ENCODE peak calls at places on chromosome 13, in eight cellular contexts. One of them, this sample, is unnamed.

GRCh38 chr13:99955747-99956472 is 15.7 kb downstream of the ZIC5 start:
- DNase-seq in ascending aorta: no peak
- DNase-seq in left lung: peak; percentile 75
- DNase-seq in heart right ventricle: no peak
- DNase-seq in heart left ventricle: no peak
- DNase-seq in neuronal stem cell: no peak
- DNase-seq in left ventricle myocardium inferior: no peak
- DNase-seq in mesendoderm: peak; percentile 54
- DNase-seq in this sample: no peak

GRCh38 chr13:32309812-32310706 is 5.1 kb downstream of the ZAR1L start:
- DNase-seq in heart left ventricle: no peak
- DNase-seq in neuronal stem cell: peak; percentile 41
- DNase-seq in heart right ventricle: no peak
- DNase-seq in ascending aorta: no peak
- DNase-seq in left ventricle myocardium inferior: no peak
- DNase-seq in left lung: no peak
- DNase-seq in mesendoderm: peak; percentile 51
- DNase-seq in this sample: peak; percentile 2

GRCh38 chr13:75321084-75321483 is 160.9 kb downstream of the TBC1D4 start:
- DNase-seq in mesendoderm: no peak
- DNase-seq in heart left ventricle: no peak
- DNase-seq in left ventricle myocardium inferior: no peak
- DNase-seq in heart right ventricle: no peak
- DNase-seq in ascending aorta: no peak
- DNase-seq in left lung: no peak
- DNase-seq in neuronal stem cell: no peak
- DNase-seq in this sample: no peak

GRCh38 chr13:75754936-75755335 is 118.8 kb downstream of the LMO7 start:
- DNase-seq in heart left ventricle: no peak
- DNase-seq in left lung: no peak
- DNase-seq in neuronal stem cell: no peak
- DNase-seq in ascending aorta: no peak
- DNase-seq in left ventricle myocardium inferior: no peak
- DNase-seq in mesendoderm: no peak
- DNase-seq in heart right ventricle: no peak
- DNase-seq in this sample: no peak

GRCh38 chr13:114119196-114119595 is 13.2 kb downstream of the RASA3 start:
- DNase-seq in left ventricle myocardium inferior: no peak
- DNase-seq in heart right ventricle: no peak
- DNase-seq in heart left ventricle: peak; percentile 59
- DNase-seq in ascending aorta: no peak
- DNase-seq in neuronal stem cell: no peak
- DNase-seq in left lung: peak; percentile 45
- DNase-seq in mesendoderm: peak; percentile 98
- DNase-seq in this sample: no peak

GRCh38 chr13:42990147-42990990 is 1.7 kb downstream of the EPSTI1 start:
- DNase-seq in left lung: no peak
- DNase-seq in mesendoderm: no peak
- DNase-seq in heart right ventricle: no peak
- DNase-seq in heart left ventricle: no peak
- DNase-seq in neuronal stem cell: no peak
- DNase-seq in ascending aorta: no peak
- DNase-seq in left ventricle myocardium inferior: no peak
- DNase-seq in this sample: no peak

GRCh38 chr13:32674503-32674902 is 88.3 kb downstream of the PDS5B start:
- DNase-seq in heart left ventricle: no peak
- DNase-seq in neuronal stem cell: no peak
- DNase-seq in left lung: no peak
- DNase-seq in mesendoderm: no peak
- DNase-seq in left ventricle myocardium inferior: no peak
- DNase-seq in heart right ventricle: no peak
- DNase-seq in ascending aorta: no peak
- DNase-seq in this sample: no peak

GRCh38 chr13:71722206-71722605 is 144.8 kb downstream of the DACH1 start:
- DNase-seq in left ventricle myocardium inferior: no peak
- DNase-seq in mesendoderm: no peak
- DNase-seq in ascending aorta: no peak
- DNase-seq in heart right ventricle: no peak
- DNase-seq in neuronal stem cell: no peak
- DNase-seq in left lung: no peak
- DNase-seq in heart left ventricle: no peak
- DNase-seq in this sample: no peak

GRCh38 chr13:53800011-53800410 is 771.4 kb downstream of the OLFM4 start:
- DNase-seq in heart right ventricle: no peak
- DNase-seq in left ventricle myocardium inferior: no peak
- DNase-seq in mesendoderm: no peak
- DNase-seq in neuronal stem cell: no peak
- DNase-seq in left lung: no peak
- DNase-seq in heart left ventricle: no peak
- DNase-seq in ascending aorta: no peak
- DNase-seq in this sample: no peak

GRCh38 chr13:30148171-30148754 is 159.1 kb downstream of the KATNAL1 start:
- DNase-seq in neuronal stem cell: no peak
- DNase-seq in heart left ventricle: no peak
- DNase-seq in mesendoderm: no peak
- DNase-seq in left ventricle myocardium inferior: no peak
- DNase-seq in left lung: no peak
- DNase-seq in ascending aorta: no peak
- DNase-seq in heart right ventricle: no peak
- DNase-seq in this sample: no peak

GRCh38 chr13:30148791-30149190 is 158.6 kb downstream of the KATNAL1 start:
- DNase-seq in left ventricle myocardium inferior: no peak
- DNase-seq in neuronal stem cell: no peak
- DNase-seq in ascending aorta: no peak
- DNase-seq in mesendoderm: no peak
- DNase-seq in left lung: no peak
- DNase-seq in heart right ventricle: no peak
- DNase-seq in heart left ventricle: no peak
- DNase-seq in this sample: no peak

GRCh38 chr13:30151398-30151797 is 156.0 kb downstream of the KATNAL1 start:
- DNase-seq in neuronal stem cell: no peak
- DNase-seq in left lung: no peak
- DNase-seq in heart right ventricle: no peak
- DNase-seq in ascending aorta: no peak
- DNase-seq in left ventricle myocardium inferior: no peak
- DNase-seq in mesendoderm: no peak
- DNase-seq in heart left ventricle: no peak
- DNase-seq in this sample: no peak

GRCh38 chr13:30147380-30147779 is 160.0 kb downstream of the KATNAL1 start:
- DNase-seq in heart right ventricle: no peak
- DNase-seq in ascending aorta: no peak
- DNase-seq in left ventricle myocardium inferior: no peak
- DNase-seq in mesendoderm: no peak
- DNase-seq in left lung: no peak
- DNase-seq in neuronal stem cell: no peak
- DNase-seq in heart left ventricle: no peak
- DNase-seq in this sample: no peak

DNA sequence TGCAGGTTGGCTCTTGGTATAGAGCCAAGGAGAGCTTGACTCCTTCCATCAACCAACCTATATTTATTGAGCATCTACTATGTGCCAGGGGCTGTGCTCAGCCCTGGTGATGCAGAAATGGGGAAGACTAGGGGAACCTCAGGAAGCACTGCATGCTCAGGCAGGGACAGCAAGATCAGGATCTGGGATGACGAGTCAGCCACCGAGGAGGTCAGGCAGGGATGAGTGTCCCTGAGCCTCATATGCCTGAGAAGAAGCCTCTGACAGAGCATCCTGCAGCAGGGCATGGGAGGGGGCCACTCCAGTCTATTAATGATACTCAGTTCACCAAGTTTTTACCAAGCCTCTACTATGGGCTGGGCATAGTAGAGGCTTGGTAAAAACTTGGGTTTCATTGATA is 158.1 kb downstream of the KATNAL1 start:
- DNase-seq in left lung: no peak
- DNase-seq in ascending aorta: no peak
- DNase-seq in neuronal stem cell: no peak
- DNase-seq in left ventricle myocardium inferior: no peak
- DNase-seq in mesendoderm: no peak
- DNase-seq in heart left ventricle: no peak
- DNase-seq in heart right ventricle: no peak
- DNase-seq in this sample: no peak
- H3K27ac ChIP-seq in left lung: no peak overlapping the region
- H3K27ac ChIP-seq in ascending aorta: no peak overlapping the region
- H3K27ac ChIP-seq in neuronal stem cell: no peak overlapping the region
- H3K27ac ChIP-seq in left ventricle myocardium inferior: no peak overlapping the region
- H3K27ac ChIP-seq in mesendoderm: no peak overlapping the region
- H3K27ac ChIP-seq in heart left ventricle: no peak overlapping the region
- H3K27ac ChIP-seq in heart right ventricle: no peak overlapping the region
- H3K27ac ChIP-seq in this sample: no peak overlapping the region

DNA sequence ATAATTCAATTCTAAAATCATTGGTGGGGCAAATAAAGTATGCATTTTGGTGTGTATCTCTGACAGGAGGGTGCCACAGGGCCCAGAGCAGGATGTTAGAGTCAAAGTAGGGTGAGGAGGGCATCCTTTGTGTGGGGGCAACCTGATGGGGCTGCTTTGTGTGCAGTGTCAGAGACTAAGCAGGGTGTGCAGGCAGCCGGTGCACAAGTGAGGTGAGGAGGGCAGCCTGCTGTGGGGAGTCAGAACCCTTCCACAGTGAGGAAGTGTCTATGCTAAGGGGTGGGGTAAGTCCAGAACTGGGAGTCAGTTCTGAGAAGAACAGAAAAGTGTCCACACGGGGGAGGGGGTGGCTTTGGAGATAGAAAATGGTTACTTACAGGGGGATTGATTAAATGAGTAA is 40.7 kb downstream of the RB1 start:
- DNase-seq in neuronal stem cell: no peak
- DNase-seq in heart left ventricle: no peak
- DNase-seq in ascending aorta: no peak
- DNase-seq in left lung: no peak
- DNase-seq in mesendoderm: no peak
- DNase-seq in left ventricle myocardium inferior: no peak
- DNase-seq in heart right ventricle: no peak
- DNase-seq in this sample: no peak
- H3K27ac ChIP-seq in neuronal stem cell: no peak overlapping the region
- H3K27ac ChIP-seq in heart left ventricle: no peak overlapping the region
- H3K27ac ChIP-seq in ascending aorta: no peak overlapping the region
- H3K27ac ChIP-seq in left lung: no peak overlapping the region
- H3K27ac ChIP-seq in mesendoderm: no peak overlapping the region
- H3K27ac ChIP-seq in left ventricle myocardium inferior: no peak overlapping the region
- H3K27ac ChIP-seq in heart right ventricle: no peak overlapping the region
- H3K27ac ChIP-seq in this sample: no peak overlapping the region

DNA sequence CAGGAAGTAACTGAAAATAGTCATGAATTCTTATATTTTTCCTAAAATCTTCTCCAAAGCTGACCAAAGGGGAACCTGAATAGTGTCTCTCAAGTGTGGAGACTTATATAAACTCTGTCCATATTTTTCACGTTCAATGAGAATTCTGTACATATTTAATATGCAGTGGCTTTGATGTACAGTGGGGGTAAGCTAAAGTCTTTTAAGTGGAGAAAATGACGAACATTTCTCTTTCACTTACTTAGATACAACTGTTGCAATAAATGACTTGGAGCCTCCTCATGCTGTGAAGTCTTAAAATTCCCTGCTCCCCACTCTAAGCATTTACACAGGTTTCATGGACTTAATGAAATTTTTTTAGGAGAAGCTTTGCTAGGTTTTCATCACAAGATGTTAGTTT is 1196.7 kb downstream of the EFNB2 start:
- DNase-seq in heart left ventricle: no peak
- DNase-seq in heart right ventricle: no peak
- DNase-seq in mesendoderm: no peak
- DNase-seq in neuronal stem cell: no peak
- DNase-seq in left ventricle myocardium inferior: no peak
- DNase-seq in ascending aorta: no peak
- DNase-seq in left lung: no peak
- DNase-seq in this sample: no peak
- H3K27ac ChIP-seq in heart left ventricle: no peak overlapping the region
- H3K27ac ChIP-seq in heart right ventricle: no peak overlapping the region
- H3K27ac ChIP-seq in mesendoderm: no peak overlapping the region
- H3K27ac ChIP-seq in neuronal stem cell: no peak overlapping the region
- H3K27ac ChIP-seq in left ventricle myocardium inferior: no peak overlapping the region
- H3K27ac ChIP-seq in ascending aorta: no peak overlapping the region
- H3K27ac ChIP-seq in left lung: no peak overlapping the region
- H3K27ac ChIP-seq in this sample: no peak overlapping the region

GRCh38 chr13:95027638-95028037 is 273.6 kb downstream of the ABCC4 start:
- DNase-seq in heart right ventricle: no peak
- DNase-seq in heart left ventricle: no peak
- DNase-seq in left lung: no peak
- DNase-seq in neuronal stem cell: no peak
- DNase-seq in mesendoderm: no peak
- DNase-seq in left ventricle myocardium inferior: no peak
- DNase-seq in ascending aorta: no peak
- DNase-seq in this sample: no peak
- H3K27ac ChIP-seq in heart right ventricle: no peak overlapping the region
- H3K27ac ChIP-seq in heart left ventricle: no peak overlapping the region
- H3K27ac ChIP-seq in left lung: no peak overlapping the region
- H3K27ac ChIP-seq in neuronal stem cell: no peak overlapping the region
- H3K27ac ChIP-seq in mesendoderm: no peak overlapping the region
- H3K27ac ChIP-seq in left ventricle myocardium inferior: no peak overlapping the region
- H3K27ac ChIP-seq in ascending aorta: no peak overlapping the region
- H3K27ac ChIP-seq in this sample: no peak overlapping the region

GRCh38 chr13:106145070-106145469 is 390.4 kb downstream of the EFNB2 start:
- DNase-seq in mesendoderm: no peak
- DNase-seq in left ventricle myocardium inferior: no peak
- DNase-seq in heart left ventricle: no peak
- DNase-seq in neuronal stem cell: no peak
- DNase-seq in ascending aorta: no peak
- DNase-seq in left lung: no peak
- DNase-seq in heart right ventricle: no peak
- DNase-seq in this sample: no peak
- H3K27ac ChIP-seq in mesendoderm: no peak overlapping the region
- H3K27ac ChIP-seq in left ventricle myocardium inferior: no peak overlapping the region
- H3K27ac ChIP-seq in heart left ventricle: no peak overlapping the region
- H3K27ac ChIP-seq in neuronal stem cell: no peak overlapping the region
- H3K27ac ChIP-seq in ascending aorta: no peak overlapping the region
- H3K27ac ChIP-seq in left lung: no peak overlapping the region
- H3K27ac ChIP-seq in heart right ventricle: no peak overlapping the region
- H3K27ac ChIP-seq in this sample: no peak overlapping the region

GRCh38 chr13:67229438-67230242 is 496 bp downstream of the PCDH9 start:
- DNase-seq in mesendoderm: peak; percentile 25
- DNase-seq in left lung: no peak
- DNase-seq in heart right ventricle: no peak
- DNase-seq in heart left ventricle: no peak
- DNase-seq in ascending aorta: no peak
- DNase-seq in left ventricle myocardium inferior: no peak
- DNase-seq in neuronal stem cell: peak; percentile 4
- DNase-seq in this sample: no peak
- H3K27ac ChIP-seq in mesendoderm: no peak overlapping the region
- H3K27ac ChIP-seq in left lung: no peak overlapping the region
- H3K27ac ChIP-seq in heart right ventricle: peak overlapping the region; percentile 47
- H3K27ac ChIP-seq in heart left ventricle: peak overlapping the region; percentile 97
- H3K27ac ChIP-seq in ascending aorta: peak overlapping the region; percentile 22
- H3K27ac ChIP-seq in left ventricle myocardium inferior: peak overlapping the region; percentile 99
- H3K27ac ChIP-seq in neuronal stem cell: no peak overlapping the region
- H3K27ac ChIP-seq in this sample: peak overlapping the region; percentile 82

GRCh38 chr13:109428146-109428545 is 358.2 kb downstream of the IRS2 start:
- DNase-seq in heart left ventricle: no peak
- DNase-seq in ascending aorta: no peak
- DNase-seq in left lung: no peak
- DNase-seq in mesendoderm: no peak
- DNase-seq in left ventricle myocardium inferior: no peak
- DNase-seq in neuronal stem cell: no peak
- DNase-seq in heart right ventricle: no peak
- DNase-seq in this sample: no peak
- H3K27ac ChIP-seq in heart left ventricle: no peak overlapping the region
- H3K27ac ChIP-seq in ascending aorta: no peak overlapping the region
- H3K27ac ChIP-seq in left lung: no peak overlapping the region
- H3K27ac ChIP-seq in mesendoderm: no peak overlapping the region
- H3K27ac ChIP-seq in left ventricle myocardium inferior: no peak overlapping the region
- H3K27ac ChIP-seq in neuronal stem cell: no peak overlapping the region
- H3K27ac ChIP-seq in heart right ventricle: no peak overlapping the region
- H3K27ac ChIP-seq in this sample: no peak overlapping the region

GRCh38 chr13:111175948-111176347 is 60.8 kb downstream of the ARHGEF7 start:
- DNase-seq in mesendoderm: peak; percentile 43
- DNase-seq in heart left ventricle: no peak
- DNase-seq in ascending aorta: no peak
- DNase-seq in heart right ventricle: no peak
- DNase-seq in neuronal stem cell: no peak
- DNase-seq in left lung: no peak
- DNase-seq in left ventricle myocardium inferior: no peak
- DNase-seq in this sample: no peak
- H3K27ac ChIP-seq in mesendoderm: no peak overlapping the region
- H3K27ac ChIP-seq in heart left ventricle: peak overlapping the region; percentile 74
- H3K27ac ChIP-seq in ascending aorta: peak overlapping the region; percentile 96
- H3K27ac ChIP-seq in heart right ventricle: peak overlapping the region; percentile 64
- H3K27ac ChIP-seq in neuronal stem cell: no peak overlapping the region
- H3K27ac ChIP-seq in left lung: no peak overlapping the region
- H3K27ac ChIP-seq in left ventricle myocardium inferior: peak overlapping the region; percentile 93
- H3K27ac ChIP-seq in this sample: peak overlapping the region; percentile 82

This sample was measured in gastrocnemius medialis.